ENCODE peak calls at places on chromosomes 2 and 18, in four cellular contexts. Y is neuronal stem cell, M is H1, D is IMR-90. V is an unnamed sample.

GRCh38 chr2:240644859-240645301 is 19.6 kb downstream of the GPR35 start:
- DNase-seq in Y (no peak), M (no peak), D (no peak), V (no peak)

GRCh38 chr2:132415256-132416079 is 1.1 kb upstream of the GPR39 start:
- DNase-seq in Y (no peak), M (no peak), D (peak; percentile 27), V (no peak)

GRCh38 chr2:176826356-176826755 is 386.2 kb upstream of the HNRNPA3 start:
- DNase-seq in Y (no peak), M (no peak), D (no peak), V (no peak)

GRCh38 chr18:25310045-25310444 is 41.9 kb downstream of the ZNF521 start:
- DNase-seq in Y (no peak), M (no peak), D (peak; percentile 80), V (no peak)

GRCh38 chr2:159891917-159892691 is 94.1 kb upstream of the CD302 start:
- DNase-seq in Y (no peak), M (no peak), D (peak; percentile 78), V (peak; percentile 73)

GRCh38 chr2:69390474-69390873 is 3.4 kb upstream of the GFPT1 start:
- DNase-seq in Y (no peak), M (no peak), D (no peak), V (no peak)

GRCh38 chr18:77884454-77884853 is 634.8 kb downstream of the GALR1 start:
- DNase-seq in Y (no peak), M (no peak), D (no peak), V (no peak)

GRCh38 chr18:60122339-60122738 is 222.5 kb downstream of the PMAIP1 start:
- DNase-seq in Y (no peak), M (no peak), D (no peak), V (no peak)

GRCh38 chr18:47968006-47968676 is 37.7 kb upstream of the SMAD2 start:
- DNase-seq in Y (peak; percentile 81), M (peak; percentile 63), D (no peak), V (peak; percentile 67)

GRCh38 chr18:74495581-74496507 is at the start of gene CNDP2:
- DNase-seq in Y (peak; percentile 99), M (peak; percentile 96), D (peak; percentile 98), V (peak; percentile 99)

GRCh38 chr2:215358891-215359575 is 47.2 kb downstream of the ATIC start:
- DNase-seq in Y (no peak), M (no peak), D (peak; percentile 47), V (peak; percentile 78)

GRCh38 chr18:32042337-32042736 is 23.7 kb downstream of the RNF125 start:
- DNase-seq in Y (no peak), M (no peak), D (no peak), V (no peak)

GRCh38 chr18:46054956-46055831 is 16.9 kb downstream of the PSTPIP2 start:
- DNase-seq in Y (no peak), M (no peak), D (no peak), V (no peak)

GRCh38 chr18:36179562-36180334 is 7.5 kb upstream of the MOCOS start:
- DNase-seq in Y (no peak), M (no peak), D (peak; percentile 96), V (no peak)
- H3K27ac ChIP-seq in Y (no peak overlapping the region), M (no peak overlapping the region), D (peak overlapping the region; percentile 95), V (no peak overlapping the region)

GRCh38 chr18:3422905-3423304 is 27.1 kb upstream of the TGIF1 start:
- DNase-seq in Y (no peak), M (no peak), D (no peak), V (no peak)
- H2AK5ac ChIP-seq in Y (no peak overlapping the region), M (no peak overlapping the region), D (no peak overlapping the region), V (no peak overlapping the region)

GRCh38 chr2:153986488-153987229 is 114.9 kb downstream of the GALNT13 start:
- DNase-seq in Y (peak; percentile 6), M (no peak), D (no peak), V (no peak)
- H3K27ac ChIP-seq in Y (no peak overlapping the region), M (no peak overlapping the region), D (no peak overlapping the region), V (no peak overlapping the region)

GRCh38 chr2:120860579-120860922 is 124.9 kb downstream of the GLI2 start:
- DNase-seq in Y (no peak), M (no peak), D (no peak), V (no peak)

GRCh38 chr2:120863173-120863545 is 127.5 kb downstream of the GLI2 start:
- DNase-seq in Y (no peak), M (no peak), D (no peak), V (no peak)

GRCh38 chr2:120862254-120863172 is 126.8 kb downstream of the GLI2 start:
- DNase-seq in Y (no peak), M (no peak), D (no peak), V (no peak)

GRCh38 chr2:120861191-120861575 is 125.5 kb downstream of the GLI2 start:
- DNase-seq in Y (no peak), M (no peak), D (peak; percentile 44), V (no peak)

DNA sequence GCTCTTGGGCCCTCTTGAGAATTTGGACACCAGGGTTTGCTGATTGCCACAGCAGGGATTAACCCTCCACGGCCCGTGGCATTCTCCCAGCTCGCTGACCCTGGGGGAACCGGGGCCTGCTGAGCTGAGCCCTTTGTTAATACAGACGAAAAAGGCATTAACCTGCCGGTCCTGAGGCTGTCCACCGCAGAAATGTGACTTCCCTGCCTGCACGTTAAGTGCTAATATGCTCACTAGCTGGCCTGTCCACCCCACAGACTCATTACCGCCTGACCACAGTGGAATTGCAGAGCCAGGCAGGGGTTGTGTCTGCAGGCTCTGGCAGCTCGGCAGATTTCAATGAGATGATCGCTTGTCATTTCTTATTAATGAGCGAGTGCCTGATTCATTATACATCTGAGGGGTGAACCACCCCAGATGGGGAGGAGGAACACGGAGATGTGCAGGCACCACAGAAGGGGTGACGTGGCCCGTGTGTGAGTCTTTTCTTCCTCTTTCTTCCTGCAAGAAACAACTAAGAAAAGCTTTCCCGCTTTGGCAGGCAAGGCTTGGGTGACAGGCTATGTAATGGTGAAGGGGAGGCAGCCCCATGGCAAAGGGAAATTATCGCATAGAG is 126.0 kb downstream of the GLI2 start:
- DNase-seq in Y (no peak), M (no peak), D (peak; percentile 66), V (no peak)
- H2AK5ac ChIP-seq in Y (no peak overlapping the region), M (no peak overlapping the region), D (no peak overlapping the region), V (no peak overlapping the region)

GRCh38 chr2:111896007-111896406 is 2.4 kb upstream of the MERTK start:
- DNase-seq in Y (no peak), M (no peak), D (no peak), V (no peak)

GRCh38 chr2:111896576-111896975 is 1.8 kb upstream of the MERTK start:
- DNase-seq in Y (no peak), M (no peak), D (no peak), V (no peak)

GRCh38 chr2:111897924-111898702 is at the start of gene MERTK:
- DNase-seq in Y (peak; percentile 90), M (peak; percentile 78), D (peak; percentile 71), V (peak; percentile 87)

GRCh38 chr2:111898703-111899514 is 502 bp downstream of the MERTK start:
- DNase-seq in Y (peak; percentile 61), M (no peak), D (no peak), V (no peak)

DNA sequence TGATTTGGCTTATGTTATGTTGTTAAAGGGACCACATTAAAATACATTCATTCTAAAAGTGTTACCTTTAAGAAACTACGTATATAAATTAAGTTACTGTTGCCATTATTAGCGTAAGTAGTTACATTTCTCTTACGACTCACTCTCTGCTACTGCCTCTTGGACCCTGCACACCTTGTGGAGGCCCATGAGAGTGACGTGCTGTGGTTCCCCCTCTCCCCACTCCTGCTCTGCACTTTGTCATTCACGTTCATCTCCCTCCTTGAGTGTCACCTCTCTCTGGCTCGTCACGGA is 830 bp upstream of the MERTK start:
- DNase-seq in Y (no peak), M (no peak), D (no peak), V (no peak)
- H3K27ac ChIP-seq in Y (no peak overlapping the region), M (peak overlapping the region; percentile 65), D (peak overlapping the region; percentile 47), V (peak overlapping the region; percentile 72)

GRCh38 chr2:234287650-234288049 is 209.2 kb downstream of the ARL4C start:
- DNase-seq in Y (no peak), M (no peak), D (no peak), V (no peak)
- H2AK5ac ChIP-seq in Y (no peak overlapping the region), M (no peak overlapping the region), D (no peak overlapping the region), V (no peak overlapping the region)

DNA sequence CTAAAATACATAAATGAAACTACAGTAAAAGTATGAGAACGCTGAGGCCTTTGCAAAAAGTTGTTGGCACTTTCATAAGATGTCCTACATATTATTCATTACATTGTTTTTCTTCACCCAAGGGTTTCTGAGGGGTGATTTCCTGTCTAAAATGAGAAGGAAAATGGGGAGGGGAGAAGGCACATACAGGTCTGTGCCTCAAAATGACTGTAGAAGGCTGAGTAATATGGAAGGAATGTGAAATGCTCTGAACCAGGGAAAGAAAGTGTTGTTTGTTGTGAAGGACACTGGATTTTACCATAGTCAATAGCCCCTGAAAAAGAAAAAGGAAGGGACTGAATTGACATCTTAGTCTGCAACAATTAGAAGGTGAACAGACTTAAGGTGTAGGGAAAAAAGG is 99.5 kb upstream of the RNF152 start:
- DNase-seq in Y (no peak), M (no peak), D (peak; percentile 82), V (peak; percentile 28)
- H3K27ac ChIP-seq in Y (no peak overlapping the region), M (no peak overlapping the region), D (peak overlapping the region; percentile 87), V (peak overlapping the region; percentile 92)

DNA sequence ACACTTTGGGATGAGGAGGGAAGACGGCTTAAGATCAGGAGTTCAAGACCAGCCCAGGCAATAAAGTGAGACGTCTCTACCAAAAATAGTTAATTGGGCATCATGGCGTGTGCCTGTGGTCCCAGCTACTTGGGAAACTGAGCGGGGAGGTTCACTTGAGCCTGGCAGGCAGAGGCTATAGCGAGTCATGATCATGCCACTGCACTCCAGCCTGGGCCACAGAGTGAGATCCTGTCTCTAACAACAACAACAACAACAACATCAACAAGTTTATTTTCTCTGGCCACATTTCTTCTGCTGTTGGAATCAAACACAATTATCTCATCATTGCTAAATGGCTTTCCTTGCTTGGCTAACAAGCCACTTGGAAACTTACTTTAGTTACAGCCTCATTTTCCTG is 13.4 kb downstream of the NIFK start:
- DNase-seq in Y (no peak), M (no peak), D (no peak), V (no peak)
- H2AK5ac ChIP-seq in Y (no peak overlapping the region), M (no peak overlapping the region), D (peak overlapping the region; percentile 67), V (no peak overlapping the region)

GRCh38 chr2:113211226-113212105 is 37.7 kb downstream of the PSD4 start:
- DNase-seq in Y (no peak), M (no peak), D (peak; percentile 49), V (peak; percentile 50)
- H3K27ac ChIP-seq in Y (no peak overlapping the region), M (no peak overlapping the region), D (no peak overlapping the region), V (no peak overlapping the region)